ENCODE peak calls at places on chromosome 20, in five cellular contexts. B is breast epithelium, A is IMR-90, F is cardiac fibroblast, R is brain microvascular endothelial cell. G is an unnamed sample.

GRCh38 chr20:52312131-52312729 is 120.7 kb upstream of the ZFP64 start:
- DNase-seq in B (peak), A (peak), F (peak), R (peak), G (no peak)

GRCh38 chr20:33415948-33416347 is 14.6 kb upstream of the CDK5RAP1 start:
- DNase-seq in B (no peak), A (peak), F (peak), R (no peak), G (no peak)

GRCh38 chr20:18256440-18257090 is 31.8 kb upstream of the ZNF133 start:
- DNase-seq in B (no peak), A (no peak), F (no peak), R (no peak), G (no peak)

GRCh38 chr20:41467690-41468089 is 101.1 kb upstream of the EMILIN3 start:
- DNase-seq in B (no peak), A (no peak), F (no peak), R (no peak), G (no peak)

GRCh38 chr20:34709044-34709835 is 5.1 kb downstream of the TP53INP2 start:
- DNase-seq in B (peak), A (peak), F (peak), R (peak), G (peak)

GRCh38 chr20:36483919-36484808 is 57.2 kb upstream of the MYL9 start:
- DNase-seq in B (no peak), A (peak), F (no peak), R (no peak), G (no peak)

GRCh38 chr20:20360464-20360863 is 7.4 kb upstream of the INSM1 start:
- DNase-seq in B (no peak), A (peak), F (peak), R (peak), G (no peak)

GRCh38 chr20:42093542-42094440 is 475.6 kb upstream of the CHD6 start:
- DNase-seq in B (no peak), A (no peak), F (no peak), R (no peak), G (no peak)

GRCh38 chr20:2559641-2560040 is 23.3 kb downstream of the TMC2 start:
- DNase-seq in B (no peak), A (no peak), F (no peak), R (no peak), G (no peak)

GRCh38 chr20:48041078-48041780 is 255.9 kb upstream of the SULF2 start:
- DNase-seq in B (no peak), A (no peak), F (no peak), R (no peak), G (no peak)

GRCh38 chr20:18019068-18019467 is 38.6 kb downstream of the OVOL2 start:
- DNase-seq in B (no peak), A (peak), F (peak), R (peak), G (no peak)

GRCh38 chr20:58073945-58074920 is 154.2 kb downstream of the ANKRD60 start:
- DNase-seq in B (no peak), A (no peak), F (peak), R (peak), G (peak)

GRCh38 chr20:21147593-21147992 is 21.7 kb downstream of the KIZ start:
- DNase-seq in B (no peak), A (peak), F (peak), R (no peak), G (no peak)

GRCh38 chr20:36061754-36062153 is 92.8 kb upstream of the EPB41L1 start:
- DNase-seq in B (no peak), A (no peak), F (peak), R (no peak), G (no peak)

GRCh38 chr20:41072099-41072798 is 43.6 kb downstream of the TOP1 start:
- DNase-seq in B (peak), A (peak), F (peak), R (peak), G (no peak)

GRCh38 chr20:44583179-44583578 is 800 bp downstream of the PKIG start:
- DNase-seq in B (no peak), A (peak), F (no peak), R (no peak), G (no peak)

GRCh38 chr20:51985013-51985415 is 182.7 kb upstream of the SALL4 start:
- DNase-seq in B (no peak), A (peak), F (peak), R (peak), G (no peak)

GRCh38 chr20:49541733-49542513 is 26.0 kb downstream of the PTGIS start:
- DNase-seq in B (peak), A (peak), F (peak), R (peak), G (no peak)

GRCh38 chr20:22729180-22729579 is 144.8 kb upstream of the FOXA2 start:
- DNase-seq in B (no peak), A (no peak), F (no peak), R (peak), G (no peak)

GRCh38 chr20:48668451-48668946 is 159.3 kb downstream of the PREX1 start:
- DNase-seq in B (no peak), A (no peak), F (peak), R (no peak), G (no peak)

GRCh38 chr20:53655909-53656652 is 62.4 kb upstream of the ZNF217 start:
- DNase-seq in B (no peak), A (peak), F (peak), R (no peak), G (no peak)

GRCh38 chr20:13389115-13389514 is 168.0 kb downstream of the ISM1 start:
- DNase-seq in B (no peak), A (no peak), F (no peak), R (no peak), G (no peak)

GRCh38 chr20:63681609-63682142 is 14.8 kb upstream of the TNFRSF6B start:
- DNase-seq in B (no peak), A (no peak), F (no peak), R (no peak), G (no peak)

GRCh38 chr20:39990692-39991091 is 698.3 kb downstream of the MAFB start:
- DNase-seq in B (no peak), A (no peak), F (no peak), R (no peak), G (no peak)

GRCh38 chr20:50580016-50580747 is 70.0 kb downstream of the PTPN1 start:
- DNase-seq in B (peak), A (peak), F (peak), R (no peak), G (no peak)

GRCh38 chr20:36462440-36463211 is 78.7 kb upstream of the MYL9 start:
- DNase-seq in B (no peak), A (peak), F (peak), R (peak), G (peak)

GRCh38 chr20:14220986-14221385 is 116.4 kb downstream of the FLRT3 start:
- DNase-seq in B (no peak), A (no peak), F (no peak), R (no peak), G (no peak)

GRCh38 chr20:59403261-59403961 is 103.0 kb downstream of the EDN3 start:
- DNase-seq in B (peak), A (no peak), F (peak), R (peak), G (no peak)

GRCh38 chr20:35773154-35773751 is 1.4 kb downstream of the PHF20 start:
- DNase-seq in B (peak), A (peak), F (peak), R (peak), G (no peak)

GRCh38 chr20:49293122-49293521 is 15.3 kb upstream of the ZNFX1 start:
- DNase-seq in B (no peak), A (no peak), F (no peak), R (no peak), G (no peak)

GRCh38 chr20:17647391-17648305 is 34.4 kb downstream of the RRBP1 start:
- DNase-seq in B (no peak), A (no peak), F (no peak), R (no peak), G (no peak)

GRCh38 chr20:33933469-33933909 is 60.2 kb upstream of the RALY start:
- DNase-seq in B (peak), A (peak), F (peak), R (peak), G (peak)

DNA sequence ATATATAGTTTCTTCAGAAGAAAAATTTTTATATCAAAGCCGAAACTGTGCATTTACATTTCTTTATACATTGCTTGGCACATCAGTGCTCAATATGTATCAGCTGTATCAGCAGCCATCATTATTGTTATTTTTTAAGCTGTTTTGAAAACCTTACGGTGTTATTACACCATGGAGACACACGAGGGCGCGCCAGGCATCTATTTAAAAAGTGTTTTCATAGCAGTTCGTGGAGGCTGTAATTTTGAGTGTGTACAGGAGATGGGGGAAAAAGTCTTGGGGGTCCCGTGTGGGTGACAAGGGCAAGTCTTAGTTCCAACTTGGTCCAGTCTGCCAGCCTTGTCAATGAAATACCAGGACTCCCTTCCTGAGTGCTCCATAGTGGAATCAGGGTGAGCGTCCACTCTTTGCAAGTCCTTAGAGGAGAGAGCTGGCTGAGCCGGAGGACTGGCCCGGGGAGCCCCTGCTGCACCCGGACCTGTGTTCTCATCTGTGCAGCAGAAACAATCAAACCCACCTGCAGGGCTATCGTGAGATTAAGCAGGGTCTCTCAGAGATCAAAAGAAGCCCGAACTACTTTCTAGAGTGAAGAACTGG is 43.3 kb downstream of the SLC2A10 start:
- DNase-seq in B (peak), A (peak), F (peak), R (peak), G (no peak)
- TF ChIP-seq CTCF in B (peak), A (peak), F (peak), R (peak), G (peak)

GRCh38 chr20:62289898-62290297 is 12.9 kb upstream of the ADRM1 start:
- DNase-seq in B (no peak), A (peak), F (no peak), R (no peak), G (no peak)

GRCh38 chr20:62294516-62294915 is 8.3 kb upstream of the ADRM1 start:
- DNase-seq in B (no peak), A (no peak), F (no peak), R (no peak), G (no peak)

GRCh38 chr20:62292115-62292514 is 10.7 kb upstream of the ADRM1 start:
- DNase-seq in B (no peak), A (no peak), F (no peak), R (no peak), G (no peak)

GRCh38 chr20:62291251-62292066 is 11.3 kb upstream of the ADRM1 start:
- DNase-seq in B (no peak), A (no peak), F (no peak), R (no peak), G (no peak)

DNA sequence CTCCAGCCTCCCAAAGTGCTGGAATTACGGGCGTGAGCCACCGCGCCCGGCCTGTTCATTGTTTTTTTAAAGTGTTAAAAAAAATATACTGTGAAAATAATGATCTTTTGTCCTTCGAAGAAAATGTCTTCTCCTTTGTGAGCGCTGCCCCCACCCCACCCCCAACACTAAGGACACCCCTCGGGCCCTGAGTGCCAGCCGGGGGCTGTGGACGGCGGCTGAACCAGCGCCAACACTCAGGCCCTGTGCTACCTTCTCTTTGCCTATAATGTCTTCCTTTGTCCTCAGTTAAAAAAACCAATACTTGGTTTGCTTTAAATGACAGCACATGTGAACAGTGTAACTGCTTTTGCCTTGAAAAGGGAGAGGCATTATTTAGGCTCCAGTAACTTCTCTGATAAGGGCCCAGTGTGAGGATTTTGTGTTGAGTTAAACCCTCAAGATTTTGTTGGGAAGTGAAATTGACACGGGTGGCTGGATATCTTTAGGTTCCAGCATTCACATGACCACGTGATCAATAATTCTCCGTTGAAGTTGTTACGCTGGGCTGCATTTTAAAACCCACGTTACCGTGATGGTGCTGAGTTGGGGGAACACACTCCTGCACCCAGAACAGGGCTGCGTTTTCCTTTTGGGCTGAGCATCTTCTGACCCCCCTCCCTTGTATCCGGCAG is 9.5 kb upstream of the ADRM1 start:
- DNase-seq in B (no peak), A (no peak), F (no peak), R (no peak), G (no peak)
- H3K4me3 ChIP-seq in B (no peak), A (no peak), F (no peak), R (no peak), G (no peak)

GRCh38 chr20:31922588-31922987 is 29.3 kb downstream of the PDRG1 start:
- DNase-seq in B (no peak), A (no peak), F (no peak), R (no peak), G (no peak)
- TF ChIP-seq CTCF in B (no peak), A (no peak), F (no peak), R (no peak), G (no peak)

GRCh38 chr20:4082406-4083102 is 67.2 kb upstream of the RNF24 start:
- DNase-seq in B (peak), A (peak), F (peak), R (peak), G (no peak)
- H3K4me3 ChIP-seq in B (no peak), A (peak), F (no peak), R (peak), G (no peak)

G was measured in ascending aorta.